ENCODE peak calls at places on chromosome 3, in ten cellular contexts. P is RPMI7951; H is colonic mucosa; R is stimulated activated CD4-positive, alpha-beta T cell treated with anti-CD3 and anti-CD28 coated beads, TNF-alpha, amount 100 ng/mL, for 4 hours; Z is DMS153; V is SJCRH30; F is EL; L is fibroblast of the conjunctiva; I is LoVo; N is effector CD4-positive, alpha-beta T cell. K is an unnamed sample.

GRCh38 chr3:167855306-167855705 is 119.8 kb downstream of the SERPINI1 start:
- DNase-seq in P (no peak), H (no peak), R (no peak), Z (no peak), V (no peak), F (no peak), L (no peak), I (no peak), N (no peak), K (no peak)

GRCh38 chr3:58190291-58190690 is 20.5 kb downstream of the DNASE1L3 start:
- DNase-seq in P (peak), H (no peak), R (no peak), Z (no peak), V (no peak), F (no peak), L (no peak), I (no peak), N (no peak), K (no peak)

GRCh38 chr3:139378587-139378986 is 10.9 kb downstream of the COPB2 start:
- DNase-seq in P (peak), H (no peak), R (no peak), Z (peak), V (no peak), F (no peak), L (no peak), I (no peak), N (no peak), K (peak)

GRCh38 chr3:152742368-152743347 is 92.3 kb upstream of the P2RY1 start:
- DNase-seq in P (no peak), H (no peak), R (no peak), Z (no peak), V (no peak), F (no peak), L (no peak), I (no peak), N (no peak), K (no peak)

GRCh38 chr3:187922704-187923393 is 177.6 kb upstream of the BCL6 start:
- DNase-seq in P (peak), H (no peak), R (no peak), Z (no peak), V (no peak), F (peak), L (no peak), I (no peak), N (no peak), K (peak)

GRCh38 chr3:184443364-184443763 is 63.5 kb downstream of the CHRD start:
- DNase-seq in P (no peak), H (no peak), R (no peak), Z (no peak), V (no peak), F (no peak), L (no peak), I (no peak), N (no peak), K (peak)

GRCh38 chr3:64342940-64343691 is 117.8 kb upstream of the PRICKLE2 start:
- DNase-seq in P (peak), H (no peak), R (no peak), Z (no peak), V (no peak), F (peak), L (peak), I (no peak), N (no peak), K (peak)

GRCh38 chr3:51970606-51971300 is 3.1 kb downstream of the ABHD14B start:
- DNase-seq in P (no peak), H (no peak), R (no peak), Z (no peak), V (no peak), F (no peak), L (no peak), I (no peak), N (no peak), K (no peak)

GRCh38 chr3:45940781-45941365 is 2.4 kb upstream of the CXCR6 start:
- DNase-seq in P (no peak), H (no peak), R (no peak), Z (no peak), V (no peak), F (no peak), L (no peak), I (no peak), N (no peak), K (no peak)

GRCh38 chr3:195896361-195897080 is 11.8 kb downstream of the TNK2 start:
- DNase-seq in P (peak), H (no peak), R (no peak), Z (peak), V (peak), F (peak), L (peak), I (no peak), N (no peak), K (peak)

GRCh38 chr3:10238330-10238995 is 9.8 kb upstream of the TATDN2 start:
- DNase-seq in P (no peak), H (no peak), R (no peak), Z (no peak), V (no peak), F (no peak), L (no peak), I (no peak), N (no peak), K (no peak)

GRCh38 chr3:48716508-48716981 is 476 bp downstream of the IP6K2 start:
- DNase-seq in P (no peak), H (no peak), R (no peak), Z (no peak), V (no peak), F (no peak), L (no peak), I (peak), N (peak), K (peak)

GRCh38 chr3:32117324-32117723 is 10.9 kb downstream of the GPD1L start:
- DNase-seq in P (no peak), H (no peak), R (no peak), Z (no peak), V (no peak), F (no peak), L (no peak), I (no peak), N (no peak), K (no peak)

GRCh38 chr3:194397757-194398312 is 1.2 kb downstream of the GP5 start:
- DNase-seq in P (no peak), H (no peak), R (no peak), Z (no peak), V (no peak), F (no peak), L (no peak), I (no peak), N (no peak), K (no peak)

GRCh38 chr3:24359102-24359501 is 135.5 kb downstream of the THRB start:
- DNase-seq in P (no peak), H (no peak), R (no peak), Z (no peak), V (no peak), F (no peak), L (no peak), I (no peak), N (no peak), K (no peak)

GRCh38 chr3:10015476-10015904 is 10.7 kb upstream of the FANCD2 start:
- DNase-seq in P (peak), H (peak), R (no peak), Z (no peak), V (peak), F (peak), L (peak), I (no peak), N (no peak), K (peak)

GRCh38 chr3:57544181-57545125 is at the start of gene DNAH12:
- DNase-seq in P (peak), H (peak), R (no peak), Z (peak), V (peak), F (peak), L (peak), I (peak), N (no peak), K (peak)

GRCh38 chr3:117898722-117899121 is 1135.9 kb downstream of the IGSF11 start:
- DNase-seq in P (no peak), H (no peak), R (no peak), Z (no peak), V (no peak), F (no peak), L (no peak), I (no peak), N (no peak), K (no peak)

GRCh38 chr3:9862391-9863235 is 17.4 kb downstream of the CIDEC start:
- DNase-seq in P (no peak), H (peak), R (peak), Z (no peak), V (no peak), F (peak), L (no peak), I (peak), N (no peak), K (no peak)

GRCh38 chr3:9415485-9416138 is 18.2 kb downstream of the SETD5 start:
- DNase-seq in P (no peak), H (no peak), R (no peak), Z (no peak), V (no peak), F (no peak), L (no peak), I (no peak), N (no peak), K (no peak)

GRCh38 chr3:124768812-124769211 is 38.6 kb downstream of the UMPS start:
- DNase-seq in P (no peak), H (peak), R (no peak), Z (no peak), V (no peak), F (peak), L (no peak), I (no peak), N (no peak), K (peak)